ENCODE peak calls at places on chromosomes 11 and 22, in six cellular contexts. K is GM12878, O is A549, B is HepG2, S is K562, F is IMR-90. V is an unnamed sample.

GRCh38 chr11:21048626-21049025 is 379.2 kb downstream of the NELL1 start:
- DNase-seq in F (no peak), B (no peak), K (no peak), O (no peak), S (no peak), V (no peak)

GRCh38 chr11:45815747-45816146 is 10.8 kb downstream of the SLC35C1 start:
- DNase-seq in B (no peak), F (peak), K (no peak), S (peak), O (peak), V (no peak)

GRCh38 chr11:119018074-119018938 is at the start of the genes RPS25 and TRAPPC4:
- DNase-seq in B (peak), O (peak), F (peak), S (peak), K (peak), V (peak)

GRCh38 chr11:130103296-130103814 is 33.7 kb downstream of the APLP2 start:
- DNase-seq in K (no peak), F (peak), S (no peak), O (no peak), B (no peak), V (no peak)

GRCh38 chr11:128451651-128452470 is 135.5 kb downstream of the ETS1 start:
- DNase-seq in O (no peak), K (no peak), F (peak), S (no peak), B (peak), V (no peak)

GRCh38 chr11:76859708-76860233 is 947 bp upstream of the ACER3 start:
- DNase-seq in K (no peak), S (no peak), F (no peak), B (no peak), O (no peak), V (no peak)

GRCh38 chr22:17281026-17281809 is 62.0 kb upstream of the ADA2 start:
- DNase-seq in O (no peak), F (no peak), S (no peak), B (no peak), K (no peak), V (no peak)

GRCh38 chr11:83680351-83680750 is 394.2 kb upstream of the CCDC90B start:
- DNase-seq in F (no peak), S (no peak), O (no peak), K (no peak), B (no peak), V (no peak)

GRCh38 chr22:24216541-24217209 is 28.2 kb downstream of the GGT5 start:
- DNase-seq in F (no peak), S (no peak), K (peak), B (no peak), O (no peak), V (no peak)

GRCh38 chr11:17972987-17973386 is 39.9 kb downstream of the SERGEF start:
- DNase-seq in S (peak), K (no peak), O (peak), B (peak), F (peak), V (peak)

GRCh38 chr22:46030241-46030880 is 53.4 kb upstream of the WNT7B start:
- DNase-seq in S (no peak), O (no peak), F (no peak), K (no peak), B (no peak), V (no peak)
- TF ChIP-seq RAD21 in S (no peak), O (no peak), F (no peak), K (no peak), B (no peak), V (no peak)

GRCh38 chr11:96242971-96243647 is 99.9 kb downstream of the MAML2 start:
- DNase-seq in K (peak), B (peak), O (peak), S (peak), F (peak), V (peak)

GRCh38 chr11:96242191-96242845 is 100.7 kb downstream of the MAML2 start:
- DNase-seq in S (no peak), O (no peak), B (no peak), K (no peak), F (no peak), V (no peak)

GRCh38 chr11:96241351-96241841 is 101.6 kb downstream of the MAML2 start:
- DNase-seq in B (peak), O (no peak), F (no peak), K (no peak), S (no peak), V (no peak)

DNA sequence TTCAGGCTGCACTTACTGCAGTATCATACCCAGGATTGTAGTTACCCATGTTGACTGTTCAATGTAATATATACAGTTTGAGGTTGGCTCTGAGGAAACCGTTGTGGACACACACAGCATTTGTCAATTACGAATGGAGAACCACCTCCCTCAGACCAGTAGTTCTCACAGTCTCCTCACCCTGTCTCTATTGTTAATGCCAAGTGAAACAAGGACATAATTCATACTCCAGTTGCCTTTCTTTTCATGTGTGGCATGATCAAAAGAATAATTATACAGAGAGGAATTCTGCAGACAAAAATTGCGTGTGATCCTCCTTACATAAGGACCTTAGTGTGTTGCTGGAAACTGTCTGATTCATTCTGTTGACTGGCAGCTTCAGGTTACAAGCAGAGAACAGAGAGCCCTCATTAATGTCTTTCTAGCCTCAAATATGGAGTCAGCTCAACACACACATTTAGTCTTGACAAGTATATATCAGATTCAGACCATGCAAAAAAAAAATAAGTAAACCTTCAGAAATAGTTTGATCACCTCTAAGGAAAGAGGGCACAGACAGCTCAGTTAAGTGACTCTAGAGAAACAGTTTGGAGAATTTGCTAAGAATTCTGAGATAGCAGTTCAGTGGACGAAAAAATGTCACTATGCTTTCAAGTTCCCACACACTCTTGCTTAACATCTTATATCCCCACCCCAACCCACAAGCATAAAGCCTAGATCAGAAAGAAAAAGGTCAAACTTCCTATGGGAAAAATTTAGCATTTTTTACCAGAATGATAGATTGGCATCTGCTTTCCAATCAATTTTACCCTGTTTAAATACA is 96.1 kb downstream of the MAML2 start:
- DNase-seq in B (peak), O (no peak), K (no peak), S (no peak), F (peak), V (no peak)
- TF ChIP-seq RAD21 in B (no peak), O (no peak), K (no peak), S (no peak), F (no peak), V (no peak)

DNA sequence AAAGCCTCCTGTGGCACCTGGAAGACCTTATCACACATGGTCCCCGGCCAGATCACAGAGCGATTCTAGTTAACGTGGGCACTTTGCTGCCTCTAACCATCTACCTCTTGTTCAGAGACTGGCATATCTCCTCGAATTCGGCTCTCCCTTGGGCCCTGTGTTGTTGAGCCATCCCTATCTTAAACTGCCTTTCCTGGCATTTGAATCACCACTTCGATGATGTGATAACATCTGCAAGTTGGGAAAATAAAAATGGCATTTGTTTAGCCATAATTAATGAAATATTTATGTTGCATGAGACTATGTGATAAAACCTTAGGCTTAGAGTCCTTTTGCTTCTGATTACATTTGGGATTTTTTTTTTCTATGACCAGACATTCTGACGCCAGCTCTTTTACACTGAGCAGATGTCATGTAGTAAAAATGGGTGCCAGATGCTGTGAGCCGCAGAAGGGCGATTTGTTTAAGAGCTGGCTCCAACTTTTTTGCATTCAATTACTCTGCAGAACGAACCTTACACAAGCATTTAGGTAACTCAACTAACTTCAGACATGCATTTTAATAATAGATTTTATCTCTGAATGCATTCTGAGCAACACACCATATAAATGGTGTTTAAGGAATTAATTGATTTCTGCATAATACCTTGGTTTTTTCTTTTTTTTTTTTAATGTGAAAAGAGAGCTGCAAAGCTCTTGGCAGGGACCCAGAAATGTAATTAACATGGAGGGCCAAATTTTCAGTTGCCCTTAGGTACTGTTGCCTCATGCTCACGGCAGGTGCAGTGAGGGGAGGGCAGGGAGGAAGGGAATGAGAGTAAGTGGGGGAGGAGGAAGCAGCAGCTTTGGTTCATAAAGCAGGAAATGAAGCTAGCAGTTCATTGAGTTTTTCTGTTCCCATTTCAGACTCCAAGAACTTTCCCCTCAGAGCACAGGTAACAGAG is 58.3 kb upstream of the PARVA start:
- DNase-seq in K (no peak), F (peak), B (no peak), S (no peak), O (no peak), V (no peak)
- TF ChIP-seq RAD21 in K (no peak), F (no peak), B (no peak), S (no peak), O (no peak), V (no peak)

DNA sequence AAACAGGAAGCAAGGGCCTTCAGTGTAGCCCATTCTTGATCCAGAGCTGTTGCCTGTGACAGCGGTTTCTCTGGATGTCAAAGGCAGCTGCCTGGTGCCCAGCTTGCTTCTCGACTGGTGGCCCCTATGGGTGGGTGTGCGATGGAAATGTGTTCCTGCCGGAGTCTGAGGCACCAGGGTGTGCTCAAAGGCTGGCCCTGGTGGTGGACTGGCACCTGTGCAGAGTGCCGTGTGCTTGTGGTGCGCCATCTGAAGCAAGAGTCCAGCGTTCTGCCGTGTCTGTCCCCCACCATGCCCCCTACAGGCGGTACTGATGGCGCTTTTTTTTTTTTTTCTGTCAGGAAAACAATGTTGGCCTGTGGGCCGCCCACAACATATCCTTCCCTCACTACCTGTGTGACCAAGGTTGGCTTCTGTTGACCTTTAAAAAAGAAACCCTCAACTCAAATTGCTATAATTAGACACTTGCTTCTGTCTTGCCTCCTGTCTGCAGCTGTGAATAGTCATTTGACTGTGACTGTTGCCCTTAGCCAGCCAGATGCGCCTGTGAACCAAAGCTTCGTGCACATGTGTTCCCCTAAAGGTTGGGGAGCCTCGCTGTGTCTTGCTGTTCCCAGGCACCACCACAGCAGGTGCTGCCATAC is 4.7 kb upstream of the RANBP1 start:
- DNase-seq in O (peak), K (no peak), B (peak), F (peak), S (peak), V (no peak)
- TF ChIP-seq RAD21 in O (no peak), K (no peak), B (no peak), F (no peak), S (no peak), V (no peak)

DNA sequence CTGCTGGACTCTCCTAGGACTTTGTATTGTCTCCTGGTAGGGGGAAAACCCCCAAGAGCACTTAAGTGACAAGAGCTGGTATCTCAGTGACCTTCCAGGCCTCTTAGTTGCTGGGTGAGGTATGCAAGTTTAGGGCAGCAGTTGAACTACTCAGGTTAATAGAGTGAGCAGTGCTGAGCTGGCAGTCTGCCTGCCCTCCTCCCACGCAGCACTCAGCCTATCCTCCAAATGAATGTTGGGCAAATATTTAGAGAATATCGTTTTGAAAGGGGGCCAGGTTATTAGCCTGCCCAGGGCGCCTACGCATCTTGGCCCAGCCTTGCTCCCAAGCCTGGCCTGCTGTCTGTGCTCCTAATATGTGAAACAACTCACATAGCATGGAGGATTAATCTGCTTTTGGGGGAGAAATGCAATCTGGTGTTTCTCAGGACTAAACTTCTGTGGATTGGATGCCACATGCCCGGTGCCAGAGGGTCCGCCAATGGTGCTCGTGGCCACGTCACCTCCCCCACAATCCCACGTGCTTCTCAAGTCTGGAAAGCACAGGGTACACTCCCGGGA is 67.5 kb downstream of the SPON1 start:
- DNase-seq in K (no peak), F (peak), B (no peak), O (no peak), S (no peak), V (no peak)
- TF ChIP-seq RAD21 in K (no peak), F (no peak), B (no peak), O (no peak), S (no peak), V (no peak)

GRCh38 chr11:2916114-2916891 is 12.9 kb downstream of the PHLDA2 start:
- DNase-seq in S (no peak), K (no peak), F (no peak), B (no peak), O (no peak), V (no peak)

GRCh38 chr11:2913029-2913431 is 16.2 kb downstream of the PHLDA2 start:
- DNase-seq in K (no peak), F (peak), S (peak), B (no peak), O (no peak), V (no peak)

GRCh38 chr11:2915473-2915872 is 13.7 kb downstream of the PHLDA2 start:
- DNase-seq in K (no peak), F (no peak), O (no peak), S (no peak), B (no peak), V (no peak)

GRCh38 chr11:2913776-2914474 is 15.3 kb downstream of the PHLDA2 start:
- DNase-seq in K (no peak), B (no peak), F (no peak), O (no peak), S (no peak), V (no peak)

DNA sequence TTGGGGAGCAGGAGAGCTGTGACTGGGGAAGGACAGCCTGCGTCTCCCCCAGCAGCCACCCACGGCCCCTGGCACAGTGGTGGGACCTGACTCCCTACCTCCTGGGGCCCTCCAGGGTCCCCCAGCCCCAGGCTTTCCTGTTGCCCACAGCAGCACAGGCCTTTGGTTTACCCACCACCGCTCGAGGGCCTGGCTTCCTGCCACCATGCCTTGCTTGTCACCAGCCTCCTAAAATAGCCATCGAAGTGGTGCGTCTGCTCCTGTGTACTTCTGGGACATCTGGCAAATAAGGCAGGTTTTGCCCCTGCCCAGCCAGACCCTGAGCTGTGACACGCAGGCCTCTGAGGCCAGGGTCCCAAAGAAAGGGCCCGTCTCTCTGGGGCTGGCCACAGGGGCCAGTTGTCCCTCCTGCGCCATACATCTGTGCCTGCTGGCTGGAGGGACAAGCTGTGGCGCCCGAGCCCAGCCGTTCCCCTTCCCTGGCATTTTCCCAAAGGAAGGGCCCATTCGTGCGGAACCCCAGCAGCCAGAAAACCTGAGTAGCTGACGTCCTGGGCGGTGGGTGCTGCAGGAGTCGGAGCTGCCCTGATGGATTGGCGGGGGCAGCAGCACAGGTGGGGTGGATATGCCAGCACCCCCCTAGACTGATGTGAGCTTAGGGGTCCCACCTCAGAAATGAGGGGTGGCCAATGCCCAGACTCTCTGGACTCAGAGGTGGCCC is 14.6 kb downstream of the PHLDA2 start:
- DNase-seq in K (no peak), O (no peak), B (no peak), F (no peak), S (no peak), V (no peak)
- TF ChIP-seq RAD21 in K (no peak), O (no peak), B (no peak), F (no peak), S (no peak), V (no peak)